ENCODE peak calls at places on chromosome 11, in four cellular contexts. P is globus pallidus; C is activated T-helper 1 cell treated with anti-CD3 and anti-CD28 coated beads, Interleukin-12 subunit alpha, Interleukin-12 subunit beta, Interleukin-2, Interleukin-4 antibody, amounts not matched to agents 30 ng/mL and 10 ng/mL and 1 ng/mL, durations not matched to agents 14 hours and 24 hours and 36 hours; B is neural crest cell. N is an unnamed sample.

GRCh38 chr11:1393038-1393710 is 3.4 kb downstream of the BRSK2 start:
- DNase-seq in B (no peak), C (no peak), P (no peak), N (no peak)

GRCh38 chr11:35792148-35792845 is 129.7 kb downstream of the TRIM44 start:
- DNase-seq in B (no peak), P (no peak), C (no peak), N (no peak)

GRCh38 chr11:129608711-129609110 is 206.9 kb upstream of the TMEM45B start:
- DNase-seq in C (no peak), B (no peak), P (no peak), N (no peak)

GRCh38 chr11:120389693-120390584 is 53.7 kb downstream of the ARHGEF12 start:
- DNase-seq in P (no peak), C (no peak), B (no peak), N (no peak)

GRCh38 chr11:6438979-6439571 is 1.7 kb downstream of the HPX start:
- DNase-seq in C (no peak), P (peak; percentile 70), B (peak; percentile 29), N (no peak)

GRCh38 chr11:67033661-67034166 is 10.8 kb downstream of the SYT12 start:
- DNase-seq in P (peak; percentile 48), C (no peak), B (no peak), N (no peak)

GRCh38 chr11:10748241-10748640 is 2.8 kb upstream of the CTR9 start:
- DNase-seq in C (no peak), B (no peak), P (no peak), N (no peak)

GRCh38 chr11:42646959-42647358 is 664.8 kb upstream of the API5 start:
- DNase-seq in P (no peak), C (no peak), B (no peak), N (no peak)

GRCh38 chr11:110428956-110429613 is 663 bp upstream of the FDX1 start:
- DNase-seq in P (no peak), C (no peak), B (no peak), N (no peak)

GRCh38 chr11:12274558-12275197 is 102.7 kb upstream of the PARVA start:
- DNase-seq in B (no peak), P (no peak), C (no peak), N (no peak)

GRCh38 chr11:64100345-64100744 is 64.6 kb downstream of the FLRT1 start:
- DNase-seq in B (no peak), C (no peak), P (no peak), N (no peak)

N was measured in KG1.